ENCODE peak calls at places on chromosome 4, in eight cellular contexts. One of them, this sample, is unnamed.

GRCh38 chr4:104795264-104795934 is 300.7 kb upstream of the CXXC4 start:
- DNase-seq in left lung: no peak
- DNase-seq in choroid plexus epithelial cell: no peak
- DNase-seq in lower leg skin: no peak
- DNase-seq in fibroblast of mammary gland: no peak
- DNase-seq in HFF-Myc: no peak
- DNase-seq in fibroblast of pulmonary artery: no peak
- DNase-seq in stomach: no peak
- DNase-seq in this sample: no peak

GRCh38 chr4:155762351-155762750 is 3.5 kb downstream of the GUCY1B1 start:
- DNase-seq in left lung: no peak
- DNase-seq in fibroblast of pulmonary artery: no peak
- DNase-seq in fibroblast of mammary gland: no peak
- DNase-seq in lower leg skin: no peak
- DNase-seq in stomach: no peak
- DNase-seq in HFF-Myc: no peak
- DNase-seq in choroid plexus epithelial cell: no peak
- DNase-seq in this sample: no peak

GRCh38 chr4:64738240-64738639 is 329.0 kb upstream of the TECRL start:
- DNase-seq in stomach: no peak
- DNase-seq in left lung: no peak
- DNase-seq in choroid plexus epithelial cell: no peak
- DNase-seq in fibroblast of mammary gland: no peak
- DNase-seq in fibroblast of pulmonary artery: no peak
- DNase-seq in HFF-Myc: no peak
- DNase-seq in lower leg skin: no peak
- DNase-seq in this sample: no peak

GRCh38 chr4:52919451-52919850 is 57.3 kb downstream of the RASL11B start:
- DNase-seq in HFF-Myc: no peak
- DNase-seq in choroid plexus epithelial cell: no peak
- DNase-seq in left lung: no peak
- DNase-seq in fibroblast of pulmonary artery: no peak
- DNase-seq in fibroblast of mammary gland: no peak
- DNase-seq in lower leg skin: no peak
- DNase-seq in stomach: no peak
- DNase-seq in this sample: no peak

GRCh38 chr4:8641256-8641655 is 48.7 kb downstream of the CPZ start:
- DNase-seq in HFF-Myc: no peak
- DNase-seq in choroid plexus epithelial cell: no peak
- DNase-seq in stomach: no peak
- DNase-seq in lower leg skin: peak; percentile 81
- DNase-seq in fibroblast of mammary gland: no peak
- DNase-seq in fibroblast of pulmonary artery: no peak
- DNase-seq in left lung: peak; percentile 69
- DNase-seq in this sample: no peak

GRCh38 chr4:123501733-123502132 is 105.1 kb downstream of the SPRY1 start:
- DNase-seq in fibroblast of pulmonary artery: no peak
- DNase-seq in choroid plexus epithelial cell: no peak
- DNase-seq in lower leg skin: no peak
- DNase-seq in stomach: no peak
- DNase-seq in left lung: no peak
- DNase-seq in fibroblast of mammary gland: no peak
- DNase-seq in HFF-Myc: no peak
- DNase-seq in this sample: no peak

GRCh38 chr4:101218894-101219293 is 128.4 kb downstream of the PPP3CA start:
- DNase-seq in left lung: no peak
- DNase-seq in HFF-Myc: no peak
- DNase-seq in lower leg skin: no peak
- DNase-seq in stomach: no peak
- DNase-seq in choroid plexus epithelial cell: no peak
- DNase-seq in fibroblast of pulmonary artery: no peak
- DNase-seq in fibroblast of mammary gland: no peak
- DNase-seq in this sample: no peak

GRCh38 chr4:161926033-161926828 is 237.6 kb downstream of the FSTL5 start:
- DNase-seq in choroid plexus epithelial cell: peak; percentile 29
- DNase-seq in left lung: no peak
- DNase-seq in fibroblast of pulmonary artery: no peak
- DNase-seq in fibroblast of mammary gland: no peak
- DNase-seq in HFF-Myc: no peak
- DNase-seq in lower leg skin: no peak
- DNase-seq in stomach: no peak
- DNase-seq in this sample: no peak

GRCh38 chr4:114729339-114729738 is 130.7 kb downstream of the UGT8 start:
- DNase-seq in stomach: no peak
- DNase-seq in left lung: peak; percentile 34
- DNase-seq in choroid plexus epithelial cell: no peak
- DNase-seq in fibroblast of mammary gland: no peak
- DNase-seq in HFF-Myc: no peak
- DNase-seq in fibroblast of pulmonary artery: no peak
- DNase-seq in lower leg skin: no peak
- DNase-seq in this sample: no peak

GRCh38 chr4:3405176-3405575 is 36.6 kb upstream of the HGFAC start:
- DNase-seq in lower leg skin: peak; percentile 52
- DNase-seq in left lung: no peak
- DNase-seq in stomach: no peak
- DNase-seq in fibroblast of mammary gland: no peak
- DNase-seq in fibroblast of pulmonary artery: no peak
- DNase-seq in choroid plexus epithelial cell: no peak
- DNase-seq in HFF-Myc: no peak
- DNase-seq in this sample: no peak

GRCh38 chr4:116015062-116015461 is 901.6 kb upstream of the NDST4 start:
- DNase-seq in HFF-Myc: no peak
- DNase-seq in left lung: no peak
- DNase-seq in fibroblast of mammary gland: no peak
- DNase-seq in lower leg skin: no peak
- DNase-seq in stomach: no peak
- DNase-seq in choroid plexus epithelial cell: no peak
- DNase-seq in fibroblast of pulmonary artery: no peak
- DNase-seq in this sample: no peak

GRCh38 chr4:116020141-116020722 is 906.8 kb upstream of the NDST4 start:
- DNase-seq in HFF-Myc: no peak
- DNase-seq in fibroblast of mammary gland: no peak
- DNase-seq in choroid plexus epithelial cell: no peak
- DNase-seq in left lung: no peak
- DNase-seq in lower leg skin: no peak
- DNase-seq in stomach: no peak
- DNase-seq in fibroblast of pulmonary artery: no peak
- DNase-seq in this sample: no peak

GRCh38 chr4:116016201-116016600 is 902.8 kb upstream of the NDST4 start:
- DNase-seq in stomach: peak; percentile 81
- DNase-seq in fibroblast of mammary gland: peak; percentile 74
- DNase-seq in left lung: no peak
- DNase-seq in choroid plexus epithelial cell: peak; percentile 62
- DNase-seq in fibroblast of pulmonary artery: no peak
- DNase-seq in lower leg skin: no peak
- DNase-seq in HFF-Myc: no peak
- DNase-seq in this sample: no peak

GRCh38 chr4:116018831-116019230 is 905.4 kb upstream of the NDST4 start:
- DNase-seq in lower leg skin: no peak
- DNase-seq in stomach: no peak
- DNase-seq in fibroblast of mammary gland: no peak
- DNase-seq in HFF-Myc: no peak
- DNase-seq in left lung: no peak
- DNase-seq in fibroblast of pulmonary artery: no peak
- DNase-seq in choroid plexus epithelial cell: no peak
- DNase-seq in this sample: no peak

GRCh38 chr4:116015549-116015948 is 902.1 kb upstream of the NDST4 start:
- DNase-seq in fibroblast of pulmonary artery: no peak
- DNase-seq in stomach: no peak
- DNase-seq in left lung: no peak
- DNase-seq in choroid plexus epithelial cell: no peak
- DNase-seq in HFF-Myc: no peak
- DNase-seq in fibroblast of mammary gland: no peak
- DNase-seq in lower leg skin: no peak
- DNase-seq in this sample: no peak
- H3K4me3 ChIP-seq in fibroblast of pulmonary artery: no peak overlapping the region
- H3K4me3 ChIP-seq in stomach: no peak overlapping the region
- H3K4me3 ChIP-seq in left lung: no peak overlapping the region
- H3K4me3 ChIP-seq in choroid plexus epithelial cell: no peak overlapping the region
- H3K4me3 ChIP-seq in HFF-Myc: no peak overlapping the region
- H3K4me3 ChIP-seq in fibroblast of mammary gland: no peak overlapping the region
- H3K4me3 ChIP-seq in lower leg skin: no peak overlapping the region
- H3K4me3 ChIP-seq in this sample: no peak overlapping the region

DNA sequence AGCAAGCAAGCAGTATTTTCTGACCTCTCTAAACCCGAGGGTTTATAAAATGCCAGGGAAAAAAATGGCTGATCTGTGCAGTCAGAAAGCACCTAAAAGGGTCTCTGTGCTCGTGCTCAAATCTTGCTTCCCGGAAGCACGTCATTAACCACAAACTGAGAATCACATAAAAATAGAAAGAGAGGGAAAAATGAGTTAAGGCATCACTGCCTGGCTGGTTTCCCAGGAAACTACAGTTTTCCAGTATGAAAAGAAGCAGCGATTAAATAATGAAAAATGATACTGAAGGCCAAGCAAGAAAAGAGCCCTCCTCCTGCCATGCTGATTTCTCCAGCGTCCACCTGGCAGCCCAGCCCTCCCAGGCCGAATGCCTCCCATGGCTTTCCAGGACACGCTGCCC is 80.2 kb downstream of the WFS1 start:
- DNase-seq in stomach: no peak
- DNase-seq in fibroblast of pulmonary artery: no peak
- DNase-seq in fibroblast of mammary gland: peak; percentile 19
- DNase-seq in choroid plexus epithelial cell: no peak
- DNase-seq in lower leg skin: no peak
- DNase-seq in left lung: peak; percentile 44
- DNase-seq in HFF-Myc: no peak
- DNase-seq in this sample: no peak
- TF ChIP-seq CTCF in stomach: no peak
- TF ChIP-seq CTCF in fibroblast of pulmonary artery: no peak
- TF ChIP-seq CTCF in fibroblast of mammary gland: no peak
- TF ChIP-seq CTCF in choroid plexus epithelial cell: no peak
- TF ChIP-seq CTCF in lower leg skin: no peak
- TF ChIP-seq CTCF in left lung: no peak
- TF ChIP-seq CTCF in HFF-Myc: no peak
- TF ChIP-seq CTCF in this sample: no peak

GRCh38 chr4:89247951-89248350 is 59.6 kb downstream of the GPRIN3 start:
- DNase-seq in stomach: no peak
- DNase-seq in choroid plexus epithelial cell: no peak
- DNase-seq in lower leg skin: no peak
- DNase-seq in fibroblast of mammary gland: no peak
- DNase-seq in fibroblast of pulmonary artery: no peak
- DNase-seq in left lung: no peak
- DNase-seq in HFF-Myc: no peak
- DNase-seq in this sample: no peak

GRCh38 chr4:89249716-89250361 is 57.8 kb downstream of the GPRIN3 start:
- DNase-seq in lower leg skin: no peak
- DNase-seq in stomach: no peak
- DNase-seq in HFF-Myc: no peak
- DNase-seq in left lung: no peak
- DNase-seq in choroid plexus epithelial cell: no peak
- DNase-seq in fibroblast of mammary gland: no peak
- DNase-seq in fibroblast of pulmonary artery: no peak
- DNase-seq in this sample: no peak

GRCh38 chr4:89251396-89251795 is 56.2 kb downstream of the GPRIN3 start:
- DNase-seq in stomach: no peak
- DNase-seq in fibroblast of mammary gland: no peak
- DNase-seq in left lung: no peak
- DNase-seq in lower leg skin: no peak
- DNase-seq in HFF-Myc: no peak
- DNase-seq in choroid plexus epithelial cell: no peak
- DNase-seq in fibroblast of pulmonary artery: no peak
- DNase-seq in this sample: no peak

GRCh38 chr4:89248879-89249281 is 58.7 kb downstream of the GPRIN3 start:
- DNase-seq in stomach: no peak
- DNase-seq in fibroblast of mammary gland: no peak
- DNase-seq in fibroblast of pulmonary artery: no peak
- DNase-seq in choroid plexus epithelial cell: no peak
- DNase-seq in left lung: no peak
- DNase-seq in lower leg skin: no peak
- DNase-seq in HFF-Myc: no peak
- DNase-seq in this sample: no peak

GRCh38 chr4:89249313-89249712 is 58.3 kb downstream of the GPRIN3 start:
- DNase-seq in fibroblast of mammary gland: no peak
- DNase-seq in HFF-Myc: no peak
- DNase-seq in stomach: no peak
- DNase-seq in choroid plexus epithelial cell: no peak
- DNase-seq in left lung: no peak
- DNase-seq in fibroblast of pulmonary artery: no peak
- DNase-seq in lower leg skin: no peak
- DNase-seq in this sample: no peak
- H3K4me3 ChIP-seq in fibroblast of mammary gland: no peak overlapping the region
- H3K4me3 ChIP-seq in HFF-Myc: no peak overlapping the region
- H3K4me3 ChIP-seq in stomach: no peak overlapping the region
- H3K4me3 ChIP-seq in choroid plexus epithelial cell: no peak overlapping the region
- H3K4me3 ChIP-seq in left lung: no peak overlapping the region
- H3K4me3 ChIP-seq in fibroblast of pulmonary artery: no peak overlapping the region
- H3K4me3 ChIP-seq in lower leg skin: no peak overlapping the region
- H3K4me3 ChIP-seq in this sample: no peak overlapping the region

GRCh38 chr4:36292551-36293188 is 11.3 kb downstream of the DTHD1 start:
- DNase-seq in left lung: no peak
- DNase-seq in fibroblast of pulmonary artery: peak; percentile 11
- DNase-seq in stomach: no peak
- DNase-seq in HFF-Myc: no peak
- DNase-seq in lower leg skin: no peak
- DNase-seq in choroid plexus epithelial cell: no peak
- DNase-seq in fibroblast of mammary gland: no peak
- DNase-seq in this sample: no peak

GRCh38 chr4:36290641-36291040 is 9.2 kb downstream of the DTHD1 start:
- DNase-seq in choroid plexus epithelial cell: no peak
- DNase-seq in left lung: no peak
- DNase-seq in fibroblast of pulmonary artery: no peak
- DNase-seq in stomach: no peak
- DNase-seq in HFF-Myc: no peak
- DNase-seq in lower leg skin: no peak
- DNase-seq in fibroblast of mammary gland: no peak
- DNase-seq in this sample: no peak

GRCh38 chr4:36285784-36286480 is 4.5 kb downstream of the DTHD1 start:
- DNase-seq in lower leg skin: no peak
- DNase-seq in fibroblast of pulmonary artery: no peak
- DNase-seq in left lung: no peak
- DNase-seq in HFF-Myc: no peak
- DNase-seq in stomach: no peak
- DNase-seq in choroid plexus epithelial cell: no peak
- DNase-seq in fibroblast of mammary gland: no peak
- DNase-seq in this sample: no peak

GRCh38 chr4:36286481-36286871 is 5.1 kb downstream of the DTHD1 start:
- DNase-seq in fibroblast of pulmonary artery: no peak
- DNase-seq in fibroblast of mammary gland: no peak
- DNase-seq in choroid plexus epithelial cell: no peak
- DNase-seq in stomach: no peak
- DNase-seq in HFF-Myc: no peak
- DNase-seq in lower leg skin: no peak
- DNase-seq in left lung: no peak
- DNase-seq in this sample: no peak

GRCh38 chr4:36288727-36289126 is 7.3 kb downstream of the DTHD1 start:
- DNase-seq in fibroblast of pulmonary artery: peak; percentile 20
- DNase-seq in fibroblast of mammary gland: no peak
- DNase-seq in left lung: no peak
- DNase-seq in HFF-Myc: no peak
- DNase-seq in lower leg skin: no peak
- DNase-seq in choroid plexus epithelial cell: no peak
- DNase-seq in stomach: no peak
- DNase-seq in this sample: no peak
- TF ChIP-seq CTCF in fibroblast of pulmonary artery: no peak
- TF ChIP-seq CTCF in fibroblast of mammary gland: no peak
- TF ChIP-seq CTCF in left lung: no peak
- TF ChIP-seq CTCF in HFF-Myc: no peak
- TF ChIP-seq CTCF in lower leg skin: no peak
- TF ChIP-seq CTCF in choroid plexus epithelial cell: no peak
- TF ChIP-seq CTCF in stomach: no peak
- TF ChIP-seq CTCF in this sample: no peak

This sample was measured in epithelial cell of proximal tubule.